ENCODE peak calls at places on chromosomes 1 and 21, in five cellular contexts. O is K562, H is HCT116, G is SK-N-SH, S is HepG2. F is an unnamed sample.
A peak's percentile ranks its signal among the peaks of the same experiment; 100 is the strongest.

GRCh38 chr1:16162163-16162822 is 6.4 kb upstream of the EPHA2 start:
- DNase-seq in H (no peak), O (peak; percentile 96), S (no peak), G (no peak), F (no peak)

GRCh38 chr1:63626222-63626621 is 33.0 kb downstream of the PGM1 start:
- DNase-seq in S (no peak), O (no peak), G (no peak), H (no peak), F (no peak)

GRCh38 chr1:11285883-11286734 is 13.1 kb downstream of the UBIAD1 start:
- DNase-seq in G (peak; percentile 49), O (no peak), S (no peak), H (no peak), F (peak; percentile 28)

GRCh38 chr1:221791846-221792245 is 50.0 kb upstream of the DUSP10 start:
- DNase-seq in S (no peak), H (no peak), G (no peak), O (no peak), F (no peak)

GRCh38 chr1:30782361-30783243 is 25.0 kb upstream of the LAPTM5 start:
- DNase-seq in G (peak; percentile 92), H (no peak), S (peak; percentile 74), O (peak; percentile 87), F (peak; percentile 48)

GRCh38 chr1:81511281-81511680 is 289.5 kb upstream of the ADGRL2 start:
- DNase-seq in G (no peak), S (no peak), O (no peak), H (no peak), F (no peak)

GRCh38 chr1:25658791-25659431 is 42.3 kb downstream of the MAN1C1 start:
- DNase-seq in O (no peak), H (no peak), S (no peak), G (peak; percentile 80), F (no peak)

GRCh38 chr1:41354956-41355355 is 6.3 kb upstream of the FOXO6 start:
- DNase-seq in H (no peak), O (no peak), G (no peak), S (no peak), F (no peak)

GRCh38 chr1:205286335-205286950 is 35.1 kb downstream of the NUAK2 start:
- DNase-seq in S (no peak), G (no peak), O (no peak), H (no peak), F (no peak)

GRCh38 chr21:37220433-37220980 is 46.6 kb downstream of the VPS26C start:
- DNase-seq in H (no peak), G (peak; percentile 82), S (peak; percentile 48), O (no peak), F (no peak)

GRCh38 chr1:246753670-246754535 is 29.7 kb downstream of the SCCPDH start:
- DNase-seq in S (peak; percentile 50), G (peak; percentile 75), H (peak; percentile 52), O (peak; percentile 70), F (no peak)

GRCh38 chr21:40272037-40272436 is 404.8 kb downstream of the PCP4 start:
- DNase-seq in S (no peak), O (no peak), H (no peak), G (peak; percentile 68), F (no peak)

GRCh38 chr1:67522001-67522441 is 91.8 kb upstream of the SERBP1 start:
- DNase-seq in S (no peak), G (no peak), O (no peak), H (no peak), F (peak; percentile 22)

GRCh38 chr1:67525053-67525760 is 95.0 kb upstream of the SERBP1 start:
- DNase-seq in G (no peak), S (no peak), H (no peak), O (no peak), F (no peak)

GRCh38 chr1:67522793-67523192 is 92.6 kb upstream of the SERBP1 start:
- DNase-seq in G (no peak), S (no peak), O (no peak), H (no peak), F (no peak)

GRCh38 chr1:67528141-67528540 is 97.9 kb upstream of the SERBP1 start:
- DNase-seq in S (no peak), H (no peak), G (no peak), O (no peak), F (no peak)

DNA sequence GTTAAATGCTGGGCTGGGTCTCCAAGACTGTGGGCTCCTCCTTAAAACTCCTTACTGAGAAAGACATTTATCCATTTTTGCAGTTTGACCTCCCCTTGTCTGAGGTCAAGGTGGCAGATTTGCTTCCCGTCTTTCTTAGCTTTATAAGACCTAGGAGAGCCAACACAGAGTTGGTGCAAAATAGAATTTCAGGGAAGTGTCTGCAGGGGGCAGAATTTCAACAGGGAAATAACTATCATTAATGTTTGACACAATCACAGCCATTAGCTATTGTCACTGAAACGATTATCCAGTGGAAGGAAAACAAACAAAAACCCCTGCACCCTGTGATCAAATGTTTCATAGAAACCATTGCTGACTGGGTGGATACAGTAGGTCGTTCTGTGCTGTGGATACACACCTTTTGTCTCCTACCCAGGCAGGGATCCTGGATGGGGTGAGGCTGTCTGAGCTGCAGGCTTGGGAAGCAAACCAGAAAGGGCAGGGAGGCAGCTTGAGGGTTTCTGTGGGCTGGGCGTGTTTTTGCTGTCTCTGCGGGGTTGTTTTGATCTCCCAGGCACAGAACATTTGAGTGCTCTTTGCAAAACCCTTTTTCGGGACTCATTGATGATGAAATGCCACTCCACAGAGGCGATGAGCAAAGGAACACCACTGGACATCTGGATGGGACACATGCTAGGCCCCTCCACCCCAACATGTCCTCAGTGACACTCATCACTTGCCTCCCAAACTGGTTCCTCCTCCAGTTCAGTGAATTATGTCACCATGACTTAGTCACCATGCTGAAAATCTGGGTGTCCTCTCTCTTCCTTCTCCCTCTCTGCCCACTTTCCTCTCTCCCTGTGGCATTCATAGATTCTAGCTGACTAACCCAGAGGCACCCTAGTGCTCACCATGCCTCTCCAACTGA is 94.2 kb upstream of the SERBP1 start:
- DNase-seq in G (no peak), O (peak; percentile 30), S (no peak), H (peak; percentile 10), F (no peak)
- TF ChIP-seq JUND in G (no peak), O (no peak), S (no peak), H (no peak), F (no peak)

GRCh38 chr1:231040019-231040799 is at the start of gene FAM89A:
- DNase-seq in G (peak; percentile 89), S (no peak), H (peak; percentile 4), O (peak; percentile 99), F (no peak)
- TF ChIP-seq JUND in G (no peak), S (no peak), H (no peak), O (no peak), F (no peak)

GRCh38 chr1:186859995-186860394 is 31.2 kb downstream of the PLA2G4A start:
- DNase-seq in S (no peak), H (no peak), O (no peak), G (no peak), F (no peak)
- TF ChIP-seq JUND in S (no peak), H (no peak), O (no peak), G (no peak), F (no peak)

DNA sequence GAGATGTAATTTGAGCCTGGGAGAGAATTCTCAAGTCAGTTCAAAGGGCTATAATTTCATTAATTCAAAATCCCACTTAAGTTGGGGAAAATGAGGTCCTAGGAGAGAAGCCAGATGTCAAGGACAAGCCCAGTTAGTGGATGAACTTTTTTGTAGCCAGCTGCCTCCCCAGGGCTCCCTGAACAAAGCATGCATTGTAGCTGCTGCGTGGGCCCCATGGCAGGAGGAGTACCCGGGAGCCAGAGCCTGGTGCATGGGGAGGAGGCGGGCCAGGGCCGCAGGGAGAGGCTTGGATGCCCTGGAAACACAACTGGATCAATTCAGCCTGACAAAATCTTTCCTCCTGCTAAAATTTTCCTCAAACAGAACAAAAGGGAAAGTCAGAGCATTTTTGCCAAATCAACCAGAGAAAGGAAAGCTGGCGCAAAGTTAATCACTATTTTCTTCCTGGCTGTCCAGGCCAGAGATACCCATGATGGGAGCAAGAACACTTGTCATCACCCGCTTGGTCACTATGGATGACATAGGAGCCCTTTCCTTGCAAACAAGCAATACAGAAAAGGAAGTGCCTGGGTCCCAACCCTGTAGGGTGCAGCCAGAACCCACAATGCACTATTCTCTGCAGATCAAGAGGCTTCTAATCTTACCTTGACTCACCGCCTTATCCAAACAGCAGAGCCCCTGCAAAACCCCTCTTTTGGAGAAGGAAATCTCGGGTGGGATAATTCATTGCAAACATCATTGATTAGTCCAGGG is 248.1 kb upstream of the RAB4A start:
- DNase-seq in H (no peak), S (peak; percentile 83), O (no peak), G (no peak), F (no peak)
- TF ChIP-seq JUND in H (no peak), S (no peak), O (no peak), G (no peak), F (no peak)

DNA sequence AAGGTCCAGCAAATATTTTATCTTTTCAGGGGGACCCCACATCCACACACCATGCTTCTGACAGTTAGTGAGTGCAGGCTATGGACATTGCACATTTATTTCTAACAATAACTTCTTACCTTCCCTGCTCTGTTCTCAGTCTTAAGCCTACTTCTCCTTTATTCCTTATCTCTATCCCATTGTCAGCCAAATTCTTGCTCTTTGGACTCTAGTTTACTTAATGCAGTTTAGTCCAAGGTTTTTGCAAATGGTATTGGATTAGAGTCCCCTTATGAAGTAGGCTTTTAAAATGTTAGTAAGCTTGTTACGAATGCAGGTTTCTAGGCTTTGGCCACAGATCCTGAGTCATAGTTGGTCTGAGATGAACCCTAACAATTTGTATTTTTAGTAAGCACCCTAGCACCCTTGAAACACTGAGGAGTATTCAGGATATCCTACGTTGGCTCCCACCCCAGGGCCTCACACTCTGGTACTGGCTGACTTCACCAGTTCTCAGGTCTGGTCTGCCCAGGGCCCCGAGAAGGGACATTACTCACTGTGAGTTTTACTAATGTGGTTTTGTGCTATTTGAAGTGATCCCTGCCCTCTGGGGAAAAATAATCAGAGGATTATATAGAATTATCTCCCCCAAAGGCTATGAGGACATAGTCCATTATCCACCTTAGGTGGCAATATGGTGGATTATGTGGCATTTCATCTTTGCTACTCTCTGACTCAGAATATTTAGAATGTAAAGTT is 239.5 kb downstream of the TGFB2 start:
- DNase-seq in S (no peak), H (peak; percentile 24), G (no peak), O (no peak), F (no peak)
- TF ChIP-seq JUND in S (no peak), H (peak; percentile 38), G (no peak), O (no peak), F (no peak)

F was measured in T47D.